ENCODE peak calls at places on chromosomes 11 and 22, in seven cellular contexts. I is pons; T is stimulated activated CD4-positive, alpha-beta T cell treated with anti-CD3 and anti-CD28 coated beads, Interleukin-12 subunit alpha, Interleukin-12 subunit beta, amount 100 ng/mL, for 4 hours; B is amygdala; J is tibial artery; U is small intestine; Q is NCI-H1092. L is an unnamed sample.

GRCh38 chr11:43933608-43934358 is 8.7 kb upstream of the C11orf96 start:
- DNase-seq in I (no peak), T (no peak), B (no peak), J (no peak), U (no peak), Q (peak; percentile 44), L (peak; percentile 28)

GRCh38 chr22:40325315-40325714 is 21.0 kb upstream of the ADSL start:
- DNase-seq in I (no peak), T (peak; percentile 45), B (no peak), J (no peak), U (no peak), Q (no peak), L (no peak)

GRCh38 chr22:35622132-35622913 is 5.2 kb upstream of the MB start:
- DNase-seq in I (no peak), T (no peak), B (no peak), J (no peak), U (peak; percentile 60), Q (peak; percentile 73), L (peak; percentile 90)

GRCh38 chr11:13238879-13239514 is 38.6 kb upstream of the BMAL1 start:
- DNase-seq in I (peak; percentile 29), T (peak; percentile 40), B (no peak), J (peak; percentile 28), U (peak; percentile 53), Q (peak; percentile 18), L (no peak)

GRCh38 chr11:88410636-88411035 is 73.1 kb upstream of the CTSC start:
- DNase-seq in I (no peak), T (no peak), B (no peak), J (no peak), U (no peak), Q (no peak), L (no peak)

GRCh38 chr22:19607198-19608113 is 83.2 kb upstream of the CLDN5 start:
- DNase-seq in I (no peak), T (no peak), B (no peak), J (no peak), U (peak; percentile 39), Q (peak; percentile 76), L (peak; percentile 58)

GRCh38 chr11:119518746-119519382 is 95.9 kb upstream of the THY1 start:
- DNase-seq in I (no peak), T (no peak), B (no peak), J (no peak), U (no peak), Q (no peak), L (no peak)

GRCh38 chr11:71324788-71325417 is 72.5 kb upstream of the SHANK2 start:
- DNase-seq in I (no peak), T (no peak), B (no peak), J (no peak), U (no peak), Q (no peak), L (no peak)

GRCh38 chr11:44290206-44290605 is 19.7 kb downstream of the ALX4 start:
- DNase-seq in I (no peak), T (no peak), B (no peak), J (no peak), U (no peak), Q (no peak), L (no peak)

GRCh38 chr11:79520086-79520485 is 79.3 kb upstream of the TENM4 start:
- DNase-seq in I (no peak), T (no peak), B (no peak), J (no peak), U (no peak), Q (no peak), L (no peak)

GRCh38 chr22:46518038-46518437 is 19.4 kb downstream of the CELSR1 start:
- DNase-seq in I (no peak), T (no peak), B (no peak), J (no peak), U (no peak), Q (no peak), L (peak; percentile 26)

GRCh38 chr11:67999704-68000103 is 4.2 kb downstream of the UNC93B1 start:
- DNase-seq in I (no peak), T (no peak), B (no peak), J (no peak), U (no peak), Q (no peak), L (no peak)

GRCh38 chr11:95877288-95877687 is 46.6 kb downstream of the MTMR2 start:
- DNase-seq in I (no peak), T (no peak), B (no peak), J (no peak), U (no peak), Q (no peak), L (no peak)

GRCh38 chr22:29683536-29683935 is 36.3 kb upstream of the CABP7 start:
- DNase-seq in I (no peak), T (no peak), B (no peak), J (no peak), U (no peak), Q (no peak), L (no peak)

GRCh38 chr22:47813661-47814060 is 1051.2 kb downstream of the TBC1D22A start:
- DNase-seq in I (no peak), T (no peak), B (no peak), J (no peak), U (no peak), Q (no peak), L (no peak)